ENCODE peak calls at places on chromosomes 5 and 9, in four cellular contexts. One of them, this sample, is unnamed.
A peak's percentile ranks its signal among the peaks of the same experiment; 100 is the strongest.

GRCh38 chr9:38016375-38017120 is 52.5 kb downstream of the SHB start:
- DNase-seq in endothelial cell: no peak
- DNase-seq in GM10248: no peak
- DNase-seq in kidney epithelial cell: no peak
- DNase-seq in this sample: no peak

GRCh38 chr9:97412628-97413382 is 909 bp downstream of the TDRD7 start:
- DNase-seq in endothelial cell: no peak
- DNase-seq in GM10248: peak; percentile 47
- DNase-seq in kidney epithelial cell: no peak
- DNase-seq in this sample: no peak

GRCh38 chr5:109105631-109106267 is 304.0 kb downstream of the PJA2 start:
- DNase-seq in GM10248: no peak
- DNase-seq in kidney epithelial cell: peak; percentile 39
- DNase-seq in endothelial cell: no peak
- DNase-seq in this sample: no peak

GRCh38 chr5:78508231-78508765 is 140.3 kb downstream of the LHFPL2 start:
- DNase-seq in kidney epithelial cell: no peak
- DNase-seq in endothelial cell: no peak
- DNase-seq in GM10248: no peak
- DNase-seq in this sample: no peak

GRCh38 chr9:81377310-81377709 is 312.0 kb downstream of the TLE1 start:
- DNase-seq in endothelial cell: no peak
- DNase-seq in kidney epithelial cell: no peak
- DNase-seq in GM10248: no peak
- DNase-seq in this sample: no peak

GRCh38 chr5:73938280-73938937 is 312.4 kb downstream of the ARHGEF28 start:
- DNase-seq in GM10248: no peak
- DNase-seq in kidney epithelial cell: peak; percentile 96
- DNase-seq in endothelial cell: no peak
- DNase-seq in this sample: no peak

GRCh38 chr5:163571755-163572154 is 66.3 kb downstream of the MAT2B start:
- DNase-seq in GM10248: no peak
- DNase-seq in kidney epithelial cell: peak; percentile 75
- DNase-seq in endothelial cell: no peak
- DNase-seq in this sample: no peak

GRCh38 chr9:106893088-106893487 is 30.1 kb downstream of the ZNF462 start:
- DNase-seq in endothelial cell: no peak
- DNase-seq in GM10248: no peak
- DNase-seq in kidney epithelial cell: no peak
- DNase-seq in this sample: no peak

GRCh38 chr5:138975098-138975847 is 100.1 kb upstream of the LRRTM2 start:
- DNase-seq in GM10248: peak; percentile 38
- DNase-seq in endothelial cell: no peak
- DNase-seq in kidney epithelial cell: peak; percentile 38
- DNase-seq in this sample: no peak

GRCh38 chr5:150522504-150523464 is 14.9 kb downstream of the NDST1 start:
- DNase-seq in kidney epithelial cell: no peak
- DNase-seq in GM10248: no peak
- DNase-seq in endothelial cell: no peak
- DNase-seq in this sample: no peak

GRCh38 chr5:175922192-175922885 is 45.8 kb downstream of the THOC3 start:
- DNase-seq in endothelial cell: no peak
- DNase-seq in GM10248: no peak
- DNase-seq in kidney epithelial cell: peak; percentile 32
- DNase-seq in this sample: no peak

GRCh38 chr5:62134811-62135210 is 171.2 kb upstream of the KIF2A start:
- DNase-seq in kidney epithelial cell: no peak
- DNase-seq in GM10248: no peak
- DNase-seq in endothelial cell: no peak
- DNase-seq in this sample: no peak

GRCh38 chr5:72630056-72630455 is 122.8 kb upstream of the ZNF366 start:
- DNase-seq in kidney epithelial cell: no peak
- DNase-seq in GM10248: no peak
- DNase-seq in endothelial cell: no peak
- DNase-seq in this sample: no peak

GRCh38 chr5:151212361-151212899 is 11.5 kb downstream of the CCDC69 start:
- DNase-seq in kidney epithelial cell: no peak
- DNase-seq in GM10248: no peak
- DNase-seq in endothelial cell: no peak
- DNase-seq in this sample: no peak

GRCh38 chr5:169838688-169839087 is 141.6 kb downstream of the INSYN2B start:
- DNase-seq in endothelial cell: no peak
- DNase-seq in kidney epithelial cell: no peak
- DNase-seq in GM10248: peak; percentile 35
- DNase-seq in this sample: no peak

GRCh38 chr5:132467292-132467984 is 23.1 kb downstream of the IRF1 start:
- DNase-seq in endothelial cell: no peak
- DNase-seq in kidney epithelial cell: no peak
- DNase-seq in GM10248: peak; percentile 52
- DNase-seq in this sample: no peak

GRCh38 chr9:127905788-127906191 is 6.4 kb upstream of the ST6GALNAC6 start:
- DNase-seq in GM10248: peak; percentile 62
- DNase-seq in endothelial cell: no peak
- DNase-seq in kidney epithelial cell: no peak
- DNase-seq in this sample: peak; percentile 79

GRCh38 chr5:36442796-36443195 is 141.1 kb upstream of the RANBP3L start:
- DNase-seq in kidney epithelial cell: no peak
- DNase-seq in endothelial cell: no peak
- DNase-seq in GM10248: no peak
- DNase-seq in this sample: no peak

GRCh38 chr9:93132946-93133640 is 958 bp downstream of the NINJ1 start:
- DNase-seq in GM10248: no peak
- DNase-seq in kidney epithelial cell: no peak
- DNase-seq in endothelial cell: no peak
- DNase-seq in this sample: no peak

GRCh38 chr5:55993628-55994501 is 898 bp downstream of the IL6ST start:
- DNase-seq in kidney epithelial cell: no peak
- DNase-seq in endothelial cell: no peak
- DNase-seq in GM10248: peak; percentile 22
- DNase-seq in this sample: no peak

GRCh38 chr9:14846871-14847311 is 63.3 kb downstream of the FREM1 start:
- DNase-seq in GM10248: peak; percentile 67
- DNase-seq in endothelial cell: peak; percentile 61
- DNase-seq in kidney epithelial cell: peak; percentile 7
- DNase-seq in this sample: peak; percentile 79

GRCh38 chr5:154849791-154850201 is 607 bp downstream of the FAXDC2 start:
- DNase-seq in endothelial cell: no peak
- DNase-seq in GM10248: no peak
- DNase-seq in kidney epithelial cell: no peak
- DNase-seq in this sample: no peak

GRCh38 chr5:55441107-55441771 is 93.5 kb downstream of the PLPP1 start:
- DNase-seq in endothelial cell: no peak
- DNase-seq in GM10248: no peak
- DNase-seq in kidney epithelial cell: no peak
- DNase-seq in this sample: no peak

GRCh38 chr5:142432961-142433360 is 108.1 kb upstream of the SPRY4 start:
- DNase-seq in GM10248: no peak
- DNase-seq in kidney epithelial cell: no peak
- DNase-seq in endothelial cell: no peak
- DNase-seq in this sample: peak; percentile 74

GRCh38 chr5:9546973-9547947 is 1.4 kb upstream of the SEMA5A start:
- DNase-seq in kidney epithelial cell: no peak
- DNase-seq in endothelial cell: peak; percentile 10
- DNase-seq in GM10248: no peak
- DNase-seq in this sample: no peak

GRCh38 chr5:179259731-179260323 is 85.4 kb downstream of the ADAMTS2 start:
- DNase-seq in endothelial cell: no peak
- DNase-seq in kidney epithelial cell: no peak
- DNase-seq in GM10248: no peak
- DNase-seq in this sample: no peak

GRCh38 chr9:95649801-95650213 is 133.0 kb upstream of the PTCH1 start:
- DNase-seq in GM10248: no peak
- DNase-seq in kidney epithelial cell: no peak
- DNase-seq in endothelial cell: no peak
- DNase-seq in this sample: no peak

GRCh38 chr5:172816887-172817418 is 17.1 kb upstream of the ERGIC1 start:
- DNase-seq in endothelial cell: no peak
- DNase-seq in GM10248: no peak
- DNase-seq in kidney epithelial cell: peak; percentile 57
- DNase-seq in this sample: peak; percentile 18

GRCh38 chr5:173878224-173878967 is 9.8 kb upstream of the CPEB4 start:
- DNase-seq in GM10248: no peak
- DNase-seq in kidney epithelial cell: no peak
- DNase-seq in endothelial cell: no peak
- DNase-seq in this sample: no peak

GRCh38 chr5:53194086-53194485 is 84.5 kb upstream of the MOCS2 start:
- DNase-seq in kidney epithelial cell: no peak
- DNase-seq in GM10248: no peak
- DNase-seq in endothelial cell: no peak
- DNase-seq in this sample: no peak

GRCh38 chr9:93161801-93162635 is 21.9 kb upstream of the WNK2 start:
- DNase-seq in endothelial cell: no peak
- DNase-seq in kidney epithelial cell: no peak
- DNase-seq in GM10248: no peak
- DNase-seq in this sample: no peak

GRCh38 chr9:104991144-104991953 is 63.4 kb upstream of the ABCA1 start:
- DNase-seq in endothelial cell: peak; percentile 84
- DNase-seq in GM10248: peak; percentile 71
- DNase-seq in kidney epithelial cell: peak; percentile 44
- DNase-seq in this sample: peak; percentile 87

GRCh38 chr9:76459691-76460635 is 981 bp downstream of the GCNT1 start:
- DNase-seq in kidney epithelial cell: no peak
- DNase-seq in GM10248: no peak
- DNase-seq in endothelial cell: peak; percentile 51
- DNase-seq in this sample: peak; percentile 35
- TF ChIP-seq CTCF in kidney epithelial cell: peak; percentile 65
- TF ChIP-seq CTCF in GM10248: no peak
- TF ChIP-seq CTCF in endothelial cell: peak; percentile 54
- TF ChIP-seq CTCF in this sample: peak; percentile 27

DNA sequence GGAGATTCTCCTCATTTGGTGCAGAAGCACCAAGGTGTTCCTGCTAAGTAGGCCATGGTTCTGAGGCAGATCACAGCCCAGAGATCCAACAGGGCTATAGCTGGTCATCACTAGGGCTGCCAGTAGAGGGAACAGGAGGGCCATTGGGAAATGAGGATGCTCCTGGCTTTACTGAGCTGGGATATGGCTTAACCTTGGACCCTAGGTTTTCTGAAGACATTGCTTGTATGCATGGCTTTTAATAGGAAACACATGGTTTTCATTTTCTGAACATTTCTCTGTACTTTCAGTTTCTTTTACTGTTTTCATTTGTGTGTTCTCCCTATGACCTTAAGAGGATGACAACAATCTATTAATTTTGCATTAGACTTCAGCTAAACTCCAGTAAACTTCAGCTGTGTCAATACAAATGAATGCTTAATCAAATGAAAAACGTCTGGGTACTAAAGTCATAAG is at the start of gene IFNW1:
- DNase-seq in GM10248: peak; percentile 20
- DNase-seq in endothelial cell: peak; percentile 9
- DNase-seq in kidney epithelial cell: no peak
- DNase-seq in this sample: no peak
- TF ChIP-seq CTCF in GM10248: no peak
- TF ChIP-seq CTCF in endothelial cell: no peak
- TF ChIP-seq CTCF in kidney epithelial cell: peak; percentile 6
- TF ChIP-seq CTCF in this sample: no peak

GRCh38 chr9:33443504-33444154 is 3.8 kb downstream of the AQP3 start:
- DNase-seq in endothelial cell: no peak
- DNase-seq in kidney epithelial cell: no peak
- DNase-seq in GM10248: no peak
- DNase-seq in this sample: no peak
- TF ChIP-seq CTCF in endothelial cell: no peak
- TF ChIP-seq CTCF in kidney epithelial cell: no peak
- TF ChIP-seq CTCF in GM10248: no peak
- TF ChIP-seq CTCF in this sample: no peak

GRCh38 chr5:66757219-66757833 is 161.1 kb downstream of the MAST4 start:
- DNase-seq in GM10248: peak; percentile 31
- DNase-seq in kidney epithelial cell: peak; percentile 21
- DNase-seq in endothelial cell: peak; percentile 26
- DNase-seq in this sample: peak; percentile 62
- TF ChIP-seq CTCF in GM10248: peak; percentile 34
- TF ChIP-seq CTCF in kidney epithelial cell: peak; percentile 34
- TF ChIP-seq CTCF in endothelial cell: peak; percentile 53
- TF ChIP-seq CTCF in this sample: peak; percentile 51

This sample was measured in activated CD8-positive, alpha-beta T cell treated with anti-CD3 and anti-CD28 coated beads for 36 hours.